ENCODE peak calls at places on chromosomes 12 and 14, in four cellular contexts. T is stimulated activated CD8-positive, alpha-beta memory T cell treated with anti-CD3 and anti-CD28 coated beads, Interleukin-7, amount 100 ng/mL, for 1 hour; Z is T1000; F is AG09309. V is an unnamed sample.

GRCh38 chr14:54435500-54435981 is 5.6 kb downstream of the CNIH1 start:
- DNase-seq in Z (no peak), T (no peak), F (peak), V (no peak)

GRCh38 chr12:13049816-13050215 is 5.6 kb downstream of the FAM234B start:
- DNase-seq in T (no peak), F (peak), Z (no peak), V (no peak)

GRCh38 chr12:92551853-92552397 is 150.9 kb upstream of the PLEKHG7 start:
- DNase-seq in T (no peak), F (no peak), Z (no peak), V (no peak)

GRCh38 chr14:58898655-58899316 is 261.0 kb downstream of the DACT1 start:
- DNase-seq in Z (peak), F (peak), T (no peak), V (no peak)

GRCh38 chr12:38921025-38921677 is 15.8 kb upstream of the CPNE8 start:
- DNase-seq in T (no peak), F (peak), Z (peak), V (no peak)

GRCh38 chr12:81078469-81079196 is 754 bp downstream of the ACSS3 start:
- DNase-seq in F (peak), T (no peak), Z (no peak), V (no peak)

GRCh38 chr14:64986578-64987571 is at the start of gene FNTB:
- DNase-seq in T (peak), Z (peak), F (peak), V (peak)

GRCh38 chr14:93962701-93963601 is 13.4 kb downstream of the ASB2 start:
- DNase-seq in T (peak), F (no peak), Z (no peak), V (no peak)

GRCh38 chr14:67574156-67574555 is 25.9 kb downstream of the PIGH start:
- DNase-seq in F (no peak), Z (no peak), T (no peak), V (no peak)

GRCh38 chr12:56315256-56315625 is 547 bp downstream of the CNPY2 start:
- DNase-seq in F (no peak), T (no peak), Z (no peak), V (no peak)

GRCh38 chr14:46074061-46074460 is 577.5 kb downstream of the RPL10L start:
- DNase-seq in Z (no peak), F (no peak), T (no peak), V (no peak)

GRCh38 chr12:132588319-132588718 is 22.1 kb downstream of the LRCOL1 start:
- DNase-seq in Z (no peak), T (no peak), F (no peak), V (no peak)

GRCh38 chr12:53866727-53867126 is 71.9 kb upstream of the HOXC13 start:
- DNase-seq in F (no peak), T (no peak), Z (no peak), V (no peak)

GRCh38 chr12:9870311-9870866 is 1.2 kb upstream of the CLEC2B start:
- DNase-seq in F (no peak), Z (no peak), T (no peak), V (no peak)

GRCh38 chr12:97164936-97165335 is 257.9 kb downstream of the NEDD1 start:
- DNase-seq in Z (no peak), T (no peak), F (no peak), V (no peak)

GRCh38 chr12:1435044-1435443 is 159.3 kb downstream of the FBXL14 start:
- DNase-seq in F (no peak), Z (no peak), T (no peak), V (no peak)

GRCh38 chr12:123058980-123059379 is 78.5 kb downstream of the ARL6IP4 start:
- DNase-seq in Z (no peak), T (no peak), F (no peak), V (no peak)

GRCh38 chr12:10672231-10672868 is 1.5 kb downstream of the STYK1 start:
- DNase-seq in F (no peak), Z (no peak), T (no peak), V (no peak)

GRCh38 chr12:27383429-27384260 is 51.0 kb downstream of the BMAL2 start:
- DNase-seq in F (peak), Z (peak), T (peak), V (peak)

GRCh38 chr12:52312086-52312485 is 9.1 kb downstream of the KRT83 start:
- DNase-seq in T (no peak), F (no peak), Z (no peak), V (no peak)

GRCh38 chr14:86057018-86057667 is 527.2 kb downstream of the FLRT2 start:
- DNase-seq in F (peak), T (no peak), Z (no peak), V (no peak)

GRCh38 chr14:69574266-69574953 is at the start of gene CCDC177:
- DNase-seq in Z (peak), F (no peak), T (peak), V (peak)

GRCh38 chr14:31718585-31718984 is 157.4 kb downstream of the NUBPL start:
- DNase-seq in T (no peak), F (no peak), Z (no peak), V (no peak)

GRCh38 chr12:57530396-57531142 is 7.9 kb downstream of the MBD6 start:
- DNase-seq in Z (no peak), T (no peak), F (no peak), V (no peak)

GRCh38 chr12:55336002-55336401 is 5.5 kb downstream of the OR6C3 start:
- DNase-seq in Z (no peak), F (no peak), T (no peak), V (no peak)

GRCh38 chr12:101707131-101707782 is 9.8 kb downstream of the CHPT1 start:
- DNase-seq in F (no peak), Z (no peak), T (no peak), V (no peak)

GRCh38 chr14:89473979-89474378 is 56.9 kb upstream of the FOXN3 start:
- DNase-seq in T (no peak), F (no peak), Z (no peak), V (no peak)

GRCh38 chr12:5612556-5613421 is 180.9 kb downstream of the NTF3 start:
- DNase-seq in T (no peak), F (no peak), Z (no peak), V (no peak)

GRCh38 chr14:41449057-41449456 is 157.6 kb upstream of the LRFN5 start:
- DNase-seq in T (no peak), F (no peak), Z (no peak), V (no peak)

GRCh38 chr12:51730745-51731144 is 117.8 kb downstream of the FIGNL2 start:
- DNase-seq in T (no peak), F (no peak), Z (no peak), V (no peak)